ENCODE peak calls at places on chromosome 1, in nine cellular contexts. One of them, this sample, is unnamed.

GRCh38 chr1:7298749-7299151 is 472.3 kb upstream of the VAMP3 start:
- DNase-seq in aorta: no peak
- DNase-seq in iPS DF 6.9: no peak
- DNase-seq in heart right ventricle: no peak
- DNase-seq in right lobe of liver: no peak
- DNase-seq in CD8-positive, alpha-beta memory T cell: no peak
- DNase-seq in tibial nerve: no peak
- DNase-seq in OCI-LY7: no peak
- DNase-seq in body of pancreas: no peak
- DNase-seq in this sample: no peak

GRCh38 chr1:239755107-239755506 is 336.6 kb upstream of the FMN2 start:
- DNase-seq in aorta: no peak
- DNase-seq in iPS DF 6.9: no peak
- DNase-seq in heart right ventricle: no peak
- DNase-seq in right lobe of liver: no peak
- DNase-seq in CD8-positive, alpha-beta memory T cell: no peak
- DNase-seq in tibial nerve: no peak
- DNase-seq in OCI-LY7: no peak
- DNase-seq in body of pancreas: no peak
- DNase-seq in this sample: no peak

GRCh38 chr1:110616587-110616986 is 10.4 kb upstream of the KCNA2 start:
- DNase-seq in aorta: no peak
- DNase-seq in iPS DF 6.9: no peak
- DNase-seq in heart right ventricle: no peak
- DNase-seq in right lobe of liver: no peak
- DNase-seq in CD8-positive, alpha-beta memory T cell: no peak
- DNase-seq in tibial nerve: no peak
- DNase-seq in OCI-LY7: no peak
- DNase-seq in body of pancreas: no peak
- DNase-seq in this sample: no peak

GRCh38 chr1:200483491-200484143 is 73.8 kb upstream of the ZNF281 start:
- DNase-seq in aorta: no peak
- DNase-seq in iPS DF 6.9: no peak
- DNase-seq in heart right ventricle: no peak
- DNase-seq in right lobe of liver: peak; percentile 57
- DNase-seq in CD8-positive, alpha-beta memory T cell: peak; percentile 68
- DNase-seq in tibial nerve: peak; percentile 12
- DNase-seq in OCI-LY7: no peak
- DNase-seq in body of pancreas: peak; percentile 51
- DNase-seq in this sample: no peak

GRCh38 chr1:92536593-92537332 is 50.0 kb upstream of the GFI1 start:
- DNase-seq in aorta: no peak
- DNase-seq in iPS DF 6.9: no peak
- DNase-seq in heart right ventricle: no peak
- DNase-seq in right lobe of liver: no peak
- DNase-seq in CD8-positive, alpha-beta memory T cell: no peak
- DNase-seq in tibial nerve: no peak
- DNase-seq in OCI-LY7: no peak
- DNase-seq in body of pancreas: no peak
- DNase-seq in this sample: no peak

GRCh38 chr1:71859806-71860205 is 422.5 kb downstream of the NEGR1 start:
- DNase-seq in aorta: no peak
- DNase-seq in iPS DF 6.9: no peak
- DNase-seq in heart right ventricle: no peak
- DNase-seq in right lobe of liver: no peak
- DNase-seq in CD8-positive, alpha-beta memory T cell: no peak
- DNase-seq in tibial nerve: no peak
- DNase-seq in OCI-LY7: no peak
- DNase-seq in body of pancreas: no peak
- DNase-seq in this sample: no peak

GRCh38 chr1:244361764-244362473 is 89.8 kb downstream of the ADSS2 start:
- DNase-seq in aorta: no peak
- DNase-seq in iPS DF 6.9: no peak
- DNase-seq in heart right ventricle: no peak
- DNase-seq in right lobe of liver: no peak
- DNase-seq in CD8-positive, alpha-beta memory T cell: no peak
- DNase-seq in tibial nerve: no peak
- DNase-seq in OCI-LY7: no peak
- DNase-seq in body of pancreas: no peak
- DNase-seq in this sample: no peak

GRCh38 chr1:94068831-94069648 is 51.9 kb downstream of the ABCA4 start:
- DNase-seq in aorta: no peak
- DNase-seq in iPS DF 6.9: no peak
- DNase-seq in heart right ventricle: peak; percentile 36
- DNase-seq in right lobe of liver: peak; percentile 44
- DNase-seq in CD8-positive, alpha-beta memory T cell: no peak
- DNase-seq in tibial nerve: no peak
- DNase-seq in OCI-LY7: no peak
- DNase-seq in body of pancreas: peak; percentile 82
- DNase-seq in this sample: peak; percentile 75

GRCh38 chr1:172588296-172589291 is 55.6 kb downstream of the SUCO start:
- DNase-seq in aorta: peak; percentile 50
- DNase-seq in iPS DF 6.9: no peak
- DNase-seq in heart right ventricle: no peak
- DNase-seq in right lobe of liver: peak; percentile 5
- DNase-seq in CD8-positive, alpha-beta memory T cell: no peak
- DNase-seq in tibial nerve: no peak
- DNase-seq in OCI-LY7: no peak
- DNase-seq in body of pancreas: no peak
- DNase-seq in this sample: no peak

GRCh38 chr1:225470210-225470609 is 42.4 kb upstream of the LBR start:
- DNase-seq in aorta: peak; percentile 32
- DNase-seq in iPS DF 6.9: no peak
- DNase-seq in heart right ventricle: no peak
- DNase-seq in right lobe of liver: no peak
- DNase-seq in CD8-positive, alpha-beta memory T cell: no peak
- DNase-seq in tibial nerve: no peak
- DNase-seq in OCI-LY7: no peak
- DNase-seq in body of pancreas: peak; percentile 10
- DNase-seq in this sample: peak; percentile 42

GRCh38 chr1:105204836-105205371 is 1455.2 kb downstream of the AMY1C start:
- DNase-seq in aorta: no peak
- DNase-seq in iPS DF 6.9: peak; percentile 0
- DNase-seq in heart right ventricle: no peak
- DNase-seq in right lobe of liver: no peak
- DNase-seq in CD8-positive, alpha-beta memory T cell: no peak
- DNase-seq in tibial nerve: no peak
- DNase-seq in OCI-LY7: no peak
- DNase-seq in body of pancreas: no peak
- DNase-seq in this sample: no peak

GRCh38 chr1:197222025-197222685 is 45.9 kb upstream of the CRB1 start:
- DNase-seq in aorta: no peak
- DNase-seq in iPS DF 6.9: no peak
- DNase-seq in heart right ventricle: no peak
- DNase-seq in right lobe of liver: no peak
- DNase-seq in CD8-positive, alpha-beta memory T cell: no peak
- DNase-seq in tibial nerve: no peak
- DNase-seq in OCI-LY7: no peak
- DNase-seq in body of pancreas: peak; percentile 17
- DNase-seq in this sample: no peak

GRCh38 chr1:59928996-59929395 is 2.4 kb upstream of the CYP2J2 start:
- DNase-seq in aorta: no peak
- DNase-seq in iPS DF 6.9: no peak
- DNase-seq in heart right ventricle: no peak
- DNase-seq in right lobe of liver: no peak
- DNase-seq in CD8-positive, alpha-beta memory T cell: no peak
- DNase-seq in tibial nerve: no peak
- DNase-seq in OCI-LY7: no peak
- DNase-seq in body of pancreas: no peak
- DNase-seq in this sample: no peak

DNA sequence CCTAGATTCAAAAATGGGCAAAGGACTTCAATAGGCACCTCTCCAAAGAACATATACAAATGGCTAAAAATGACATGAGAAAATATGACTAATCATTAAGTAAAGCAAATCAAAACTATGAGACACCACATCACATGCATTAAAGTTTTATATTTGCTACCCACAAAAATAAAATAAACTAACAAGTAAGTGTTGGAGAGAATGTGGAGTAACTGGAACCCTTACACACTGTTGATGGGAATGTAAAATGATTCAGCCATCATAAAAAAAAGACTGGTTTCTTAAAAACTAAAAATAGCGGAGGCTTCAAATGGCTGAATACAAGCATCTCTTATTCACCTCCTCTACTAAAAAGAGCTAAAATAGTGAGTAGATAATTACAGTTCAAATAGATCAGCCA is 262.0 kb upstream of the PKN2 start:
- DNase-seq in aorta: no peak
- DNase-seq in iPS DF 6.9: no peak
- DNase-seq in heart right ventricle: no peak
- DNase-seq in right lobe of liver: no peak
- DNase-seq in CD8-positive, alpha-beta memory T cell: no peak
- DNase-seq in tibial nerve: no peak
- DNase-seq in OCI-LY7: no peak
- DNase-seq in body of pancreas: no peak
- DNase-seq in this sample: no peak
- H3K9me3 ChIP-seq in aorta: peaks cover 7% of the 10 kb centered on the region
- H3K9me3 ChIP-seq in iPS DF 6.9: no peaks in the 10 kb centered on the region
- H3K9me3 ChIP-seq in heart right ventricle: peaks cover 7% of the 10 kb centered on the region
- H3K9me3 ChIP-seq in right lobe of liver: no peaks in the 10 kb centered on the region
- H3K9me3 ChIP-seq in CD8-positive, alpha-beta memory T cell: no peaks in the 10 kb centered on the region
- H3K9me3 ChIP-seq in tibial nerve: peaks cover 68% of the 10 kb centered on the region
- H3K9me3 ChIP-seq in OCI-LY7: peaks cover 4% of the 10 kb centered on the region
- H3K9me3 ChIP-seq in body of pancreas: peaks cover 10% of the 10 kb centered on the region
- H3K9me3 ChIP-seq in this sample: peaks cover 4% of the 10 kb centered on the region

GRCh38 chr1:248229360-248229908 is 1.8 kb upstream of the OR2M4 start:
- DNase-seq in aorta: no peak
- DNase-seq in iPS DF 6.9: no peak
- DNase-seq in heart right ventricle: no peak
- DNase-seq in right lobe of liver: no peak
- DNase-seq in CD8-positive, alpha-beta memory T cell: no peak
- DNase-seq in tibial nerve: no peak
- DNase-seq in OCI-LY7: no peak
- DNase-seq in body of pancreas: no peak
- DNase-seq in this sample: no peak
- H3K9me3 ChIP-seq in aorta: no peaks in the 10 kb centered on the region
- H3K9me3 ChIP-seq in iPS DF 6.9: peaks cover 12% of the 10 kb centered on the region
- H3K9me3 ChIP-seq in heart right ventricle: no peaks in the 10 kb centered on the region
- H3K9me3 ChIP-seq in right lobe of liver: no peaks in the 10 kb centered on the region
- H3K9me3 ChIP-seq in CD8-positive, alpha-beta memory T cell: no peaks in the 10 kb centered on the region
- H3K9me3 ChIP-seq in tibial nerve: peaks cover 11% of the 10 kb centered on the region
- H3K9me3 ChIP-seq in OCI-LY7: no peaks in the 10 kb centered on the region
- H3K9me3 ChIP-seq in body of pancreas: no peaks in the 10 kb centered on the region
- H3K9me3 ChIP-seq in this sample: no peaks in the 10 kb centered on the region

DNA sequence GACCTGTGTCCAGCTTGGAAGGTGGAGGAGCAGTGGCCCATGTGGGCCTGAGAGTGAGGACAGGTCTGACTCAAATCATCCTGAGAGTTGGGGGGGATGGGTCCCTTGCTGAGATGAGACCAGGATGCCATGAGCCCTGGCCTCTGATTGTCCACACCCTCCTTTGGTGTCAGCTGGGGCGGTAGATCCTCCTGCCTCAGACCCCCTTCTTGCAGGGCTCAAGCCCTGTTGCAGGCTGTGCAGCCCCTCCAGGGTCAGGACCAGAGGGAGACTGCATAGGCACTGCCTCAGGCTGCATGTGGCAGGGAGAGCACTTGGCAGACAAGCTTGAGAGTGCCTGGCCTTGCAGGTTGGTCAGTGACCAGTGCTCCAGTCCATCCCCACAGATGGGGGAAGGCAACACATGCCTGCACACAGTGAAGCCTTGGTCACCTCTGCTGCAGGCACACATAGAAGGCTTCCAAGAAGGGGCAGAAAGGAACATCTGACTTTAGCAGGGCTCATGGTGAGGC is 82.2 kb upstream of the ACTRT2 start:
- DNase-seq in aorta: peak; percentile 28
- DNase-seq in iPS DF 6.9: no peak
- DNase-seq in heart right ventricle: no peak
- DNase-seq in right lobe of liver: peak; percentile 3
- DNase-seq in CD8-positive, alpha-beta memory T cell: no peak
- DNase-seq in tibial nerve: no peak
- DNase-seq in OCI-LY7: no peak
- DNase-seq in body of pancreas: no peak
- DNase-seq in this sample: no peak
- H3K9me3 ChIP-seq in aorta: no peaks in the 10 kb centered on the region
- H3K9me3 ChIP-seq in iPS DF 6.9: peaks cover 37% of the 10 kb centered on the region
- H3K9me3 ChIP-seq in heart right ventricle: peaks cover 3% of the 10 kb centered on the region
- H3K9me3 ChIP-seq in right lobe of liver: no peaks in the 10 kb centered on the region
- H3K9me3 ChIP-seq in CD8-positive, alpha-beta memory T cell: no peaks in the 10 kb centered on the region
- H3K9me3 ChIP-seq in tibial nerve: peaks cover 33% of the 10 kb centered on the region
- H3K9me3 ChIP-seq in OCI-LY7: no peaks in the 10 kb centered on the region
- H3K9me3 ChIP-seq in body of pancreas: no peaks in the 10 kb centered on the region
- H3K9me3 ChIP-seq in this sample: no peaks in the 10 kb centered on the region

DNA sequence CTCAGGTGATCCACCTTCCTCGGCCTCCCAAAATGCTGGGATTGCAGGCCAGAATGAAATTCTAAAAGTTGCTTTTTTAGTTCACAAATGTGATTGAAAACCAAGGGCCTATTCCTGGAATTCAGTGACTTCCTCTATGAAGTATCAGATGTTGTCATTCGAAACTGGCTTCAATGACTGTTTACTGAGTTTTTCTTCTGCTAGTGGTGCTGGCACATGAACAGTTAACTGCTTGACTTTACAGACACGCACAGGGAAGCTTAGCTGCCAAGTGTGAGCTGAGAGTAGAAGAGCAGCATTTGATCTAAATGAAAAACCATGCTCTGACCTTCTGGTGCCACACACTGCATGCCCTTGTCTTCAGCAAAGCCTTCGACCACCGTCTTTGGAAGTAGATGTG is 32.8 kb upstream of the AJAP1 start:
- DNase-seq in aorta: no peak
- DNase-seq in iPS DF 6.9: no peak
- DNase-seq in heart right ventricle: no peak
- DNase-seq in right lobe of liver: no peak
- DNase-seq in CD8-positive, alpha-beta memory T cell: no peak
- DNase-seq in tibial nerve: no peak
- DNase-seq in OCI-LY7: no peak
- DNase-seq in body of pancreas: no peak
- DNase-seq in this sample: no peak
- H3K9me3 ChIP-seq in aorta: no peaks in the 10 kb centered on the region
- H3K9me3 ChIP-seq in iPS DF 6.9: peaks cover 17% of the 10 kb centered on the region
- H3K9me3 ChIP-seq in heart right ventricle: no peaks in the 10 kb centered on the region
- H3K9me3 ChIP-seq in right lobe of liver: no peaks in the 10 kb centered on the region
- H3K9me3 ChIP-seq in CD8-positive, alpha-beta memory T cell: no peaks in the 10 kb centered on the region
- H3K9me3 ChIP-seq in tibial nerve: no peaks in the 10 kb centered on the region
- H3K9me3 ChIP-seq in OCI-LY7: no peaks in the 10 kb centered on the region
- H3K9me3 ChIP-seq in body of pancreas: no peaks in the 10 kb centered on the region
- H3K9me3 ChIP-seq in this sample: no peaks in the 10 kb centered on the region

DNA sequence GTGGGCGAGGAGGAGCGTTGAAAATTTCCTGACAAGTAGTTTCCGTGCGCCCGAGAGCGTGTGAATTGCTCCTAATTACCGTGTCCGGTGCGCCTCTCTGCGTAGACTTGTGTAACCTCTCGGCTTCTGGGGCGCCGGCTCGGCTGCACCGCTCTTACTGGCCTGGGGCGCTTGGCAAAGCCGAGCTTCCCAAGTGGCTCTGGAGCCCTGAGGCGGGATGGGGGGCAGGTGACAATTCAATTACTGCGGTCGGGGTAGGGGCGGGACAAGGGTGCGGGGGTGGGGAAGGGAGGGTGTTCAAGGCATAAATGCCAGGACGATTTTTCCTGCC is 392 bp upstream of the DMRTA2 start:
- DNase-seq in aorta: no peak
- DNase-seq in iPS DF 6.9: no peak
- DNase-seq in heart right ventricle: no peak
- DNase-seq in right lobe of liver: no peak
- DNase-seq in CD8-positive, alpha-beta memory T cell: no peak
- DNase-seq in tibial nerve: no peak
- DNase-seq in OCI-LY7: no peak
- DNase-seq in body of pancreas: no peak
- DNase-seq in this sample: no peak
- H3K9me3 ChIP-seq in aorta: no peaks in the 10 kb centered on the region
- H3K9me3 ChIP-seq in iPS DF 6.9: no peaks in the 10 kb centered on the region
- H3K9me3 ChIP-seq in heart right ventricle: no peaks in the 10 kb centered on the region
- H3K9me3 ChIP-seq in right lobe of liver: no peaks in the 10 kb centered on the region
- H3K9me3 ChIP-seq in CD8-positive, alpha-beta memory T cell: no peaks in the 10 kb centered on the region
- H3K9me3 ChIP-seq in tibial nerve: no peaks in the 10 kb centered on the region
- H3K9me3 ChIP-seq in OCI-LY7: no peaks in the 10 kb centered on the region
- H3K9me3 ChIP-seq in body of pancreas: no peaks in the 10 kb centered on the region
- H3K9me3 ChIP-seq in this sample: no peaks in the 10 kb centered on the region